ENCODE peak calls at places on chromosomes 5 and 9, in nine cellular contexts. B is endothelial cell of umbilical vein; N is ascending aorta; X is CD8-positive, alpha-beta T cell; T is sigmoid colon; J is foreskin fibroblast; K is upper lobe of right lung; Y is cardiac muscle cell; V is IMR-90. I is an unnamed sample.

GRCh38 chr5:21121213-21121612 is 1133.2 kb upstream of the CDH18 start:
- DNase-seq in B (no peak), N (no peak), X (no peak), T (no peak), J (no peak), K (no peak), Y (peak), V (no peak), I (peak)

GRCh38 chr5:93591323-93591945 is 8.4 kb downstream of the NR2F1 start:
- DNase-seq in B (no peak), N (no peak), X (no peak), T (no peak), J (no peak), K (no peak), Y (no peak), V (no peak), I (no peak)

GRCh38 chr5:143488372-143488771 is 84.9 kb upstream of the NR3C1 start:
- DNase-seq in B (no peak), N (no peak), X (no peak), T (no peak), J (no peak), K (no peak), Y (no peak), V (no peak), I (no peak)

GRCh38 chr9:131402738-131403492 is 9.0 kb downstream of the PRRC2B start:
- DNase-seq in B (peak), N (peak), X (no peak), T (peak), J (peak), K (peak), Y (peak), V (peak), I (peak)

GRCh38 chr9:92650839-92651621 is 18.9 kb downstream of the IPPK start:
- DNase-seq in B (no peak), N (peak), X (no peak), T (peak), J (peak), K (peak), Y (peak), V (peak), I (peak)

GRCh38 chr5:93532370-93532769 is 48.6 kb downstream of the NR2F1-AS1 start:
- DNase-seq in B (peak), N (peak), X (no peak), T (peak), J (peak), K (no peak), Y (peak), V (peak), I (peak)

GRCh38 chr5:23466401-23466886 is 41.0 kb upstream of the PRDM9 start:
- DNase-seq in B (no peak), N (no peak), X (no peak), T (no peak), J (no peak), K (no peak), Y (peak), V (no peak), I (peak)

GRCh38 chr5:154198611-154199230 is 8.2 kb downstream of the GALNT10 start:
- DNase-seq in B (peak), N (no peak), X (no peak), T (no peak), J (peak), K (no peak), Y (peak), V (peak), I (peak)

GRCh38 chr5:41882765-41883164 is 12.5 kb upstream of the OXCT1 start:
- DNase-seq in B (no peak), N (no peak), X (no peak), T (no peak), J (no peak), K (no peak), Y (no peak), V (no peak), I (no peak)

GRCh38 chr9:82168585-82168984 is 180.0 kb downstream of the SPATA31D1 start:
- DNase-seq in B (no peak), N (no peak), X (no peak), T (no peak), J (no peak), K (no peak), Y (no peak), V (peak), I (no peak)

GRCh38 chr9:136882109-136882946 is 4.0 kb upstream of the TRAF2 start:
- DNase-seq in B (peak), N (peak), X (peak), T (peak), J (peak), K (no peak), Y (peak), V (peak), I (no peak)

GRCh38 chr5:133977858-133978257 is 9.4 kb upstream of the C5orf15 start:
- DNase-seq in B (no peak), N (no peak), X (no peak), T (no peak), J (peak), K (no peak), Y (peak), V (peak), I (peak)

GRCh38 chr5:172643392-172643871 is 2.4 kb downstream of the NEURL1B start:
- DNase-seq in B (no peak), N (no peak), X (no peak), T (no peak), J (no peak), K (peak), Y (no peak), V (no peak), I (no peak)

GRCh38 chr9:136526625-136527066 is 19.2 kb downstream of the NOTCH1 start:
- DNase-seq in B (no peak), N (no peak), X (no peak), T (no peak), J (no peak), K (no peak), Y (no peak), V (no peak), I (no peak)

GRCh38 chr5:21919417-21920022 is 933.6 kb downstream of the CDH12 start:
- DNase-seq in B (peak), N (no peak), X (no peak), T (no peak), J (no peak), K (no peak), Y (peak), V (peak), I (peak)

GRCh38 chr5:181215997-181216982 is 6.8 kb upstream of the TRIM41 start:
- DNase-seq in B (no peak), N (no peak), X (peak), T (no peak), J (no peak), K (no peak), Y (no peak), V (no peak), I (no peak)

GRCh38 chr5:71586052-71586940 is 844 bp upstream of the MCCC2 start:
- DNase-seq in B (peak), N (no peak), X (no peak), T (no peak), J (no peak), K (no peak), Y (peak), V (peak), I (no peak)

GRCh38 chr9:14992516-14992915 is 82.3 kb upstream of the FREM1 start:
- DNase-seq in B (peak), N (no peak), X (no peak), T (no peak), J (no peak), K (no peak), Y (no peak), V (no peak), I (no peak)

GRCh38 chr9:23382418-23382817 is 443.6 kb downstream of the ELAVL2 start:
- DNase-seq in B (no peak), N (no peak), X (no peak), T (no peak), J (no peak), K (no peak), Y (no peak), V (no peak), I (no peak)

GRCh38 chr9:801399-802071 is 40.0 kb upstream of the DMRT1 start:
- DNase-seq in B (peak), N (no peak), X (no peak), T (no peak), J (peak), K (no peak), Y (peak), V (peak), I (peak)

GRCh38 chr9:126722252-126722921 is 82.5 kb upstream of the ZBTB43 start:
- DNase-seq in B (peak), N (peak), X (peak), T (peak), J (peak), K (peak), Y (peak), V (no peak), I (no peak)

GRCh38 chr9:126719677-126720435 is 85.0 kb upstream of the ZBTB43 start:
- DNase-seq in B (peak), N (peak), X (peak), T (peak), J (no peak), K (peak), Y (peak), V (peak), I (peak)

GRCh38 chr9:126722922-126723806 is 81.7 kb upstream of the ZBTB43 start:
- DNase-seq in B (no peak), N (no peak), X (peak), T (peak), J (no peak), K (no peak), Y (peak), V (no peak), I (no peak)

GRCh38 chr9:126720661-126721530 is 83.9 kb upstream of the ZBTB43 start:
- DNase-seq in B (no peak), N (no peak), X (peak), T (no peak), J (no peak), K (no peak), Y (no peak), V (no peak), I (no peak)

DNA sequence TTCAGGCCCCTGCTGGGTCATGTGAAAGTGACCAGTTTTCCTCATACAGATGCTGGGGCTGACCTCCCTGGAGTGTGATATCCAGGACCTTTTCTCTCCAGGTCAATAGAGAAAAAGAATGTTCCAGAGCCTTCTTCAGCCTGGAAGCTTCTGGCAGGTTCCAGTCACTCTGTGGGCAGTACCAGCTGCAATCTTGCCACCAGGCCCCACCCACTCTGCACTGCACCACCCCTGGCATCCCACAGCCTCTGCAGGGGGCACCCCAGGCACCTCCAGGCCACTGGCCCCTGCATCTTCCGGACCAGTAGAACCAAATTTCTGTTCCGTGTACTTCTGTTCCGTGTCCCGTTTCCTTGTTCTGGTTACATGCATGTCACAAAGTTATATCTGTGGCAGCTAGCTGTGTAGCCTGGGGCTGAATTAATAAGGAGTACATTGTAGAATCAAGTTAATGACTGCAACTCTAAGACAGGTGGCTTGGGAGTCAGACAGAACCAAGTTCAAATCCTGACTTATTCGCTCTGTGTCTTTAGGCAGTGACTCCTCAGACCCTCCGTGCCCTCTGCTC is 83.2 kb upstream of the ZBTB43 start:
- DNase-seq in B (no peak), N (no peak), X (no peak), T (no peak), J (no peak), K (no peak), Y (no peak), V (no peak), I (no peak)
- H3K4me3 ChIP-seq in B (no peak), N (no peak), X (peak), T (no peak), J (no peak), K (no peak), Y (no peak), V (no peak), I (no peak)

DNA sequence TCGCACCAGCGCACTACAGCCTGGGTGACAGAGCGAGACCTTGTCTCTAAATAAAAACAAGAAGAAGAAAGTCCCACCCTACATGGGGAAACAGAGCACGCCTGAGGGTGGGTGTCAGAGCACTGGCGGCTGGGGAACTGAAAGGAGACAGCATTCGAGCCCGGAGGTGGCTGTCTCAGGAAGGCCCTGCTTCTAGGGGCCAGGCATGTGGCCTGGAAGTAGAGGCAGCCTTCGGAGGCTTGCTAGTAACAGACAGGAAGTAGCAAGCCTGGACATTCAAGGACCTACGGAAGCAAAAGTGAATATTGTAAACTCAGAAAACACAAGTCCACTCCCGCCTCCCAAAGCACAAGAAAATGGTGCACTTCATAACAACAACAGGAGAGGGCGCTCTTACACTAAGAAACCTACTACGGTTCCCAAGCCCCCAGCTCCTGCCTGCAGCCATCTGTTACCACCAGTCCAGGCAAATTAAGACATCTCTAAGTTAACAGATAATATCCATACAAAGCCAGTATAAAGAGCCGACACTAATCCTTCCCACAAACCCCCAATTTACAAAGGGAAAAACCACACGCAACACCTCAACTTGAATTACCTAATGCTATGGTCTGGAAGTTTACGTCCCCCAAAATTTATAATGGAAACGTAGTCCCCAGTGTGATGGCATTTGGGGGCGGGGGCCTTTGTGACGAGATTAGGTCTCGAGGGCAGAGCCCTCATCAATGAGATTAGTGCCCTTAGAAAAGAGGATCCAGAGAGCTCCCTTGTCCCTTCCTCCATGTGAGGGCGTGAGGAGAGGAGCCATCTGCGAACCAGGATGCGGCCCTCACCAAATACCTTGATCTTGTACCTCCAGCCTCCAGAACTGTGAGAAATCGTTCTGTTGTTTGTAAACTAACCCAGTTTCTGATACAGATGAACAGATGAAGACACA is 7.7 kb downstream of the RASGEF1C start:
- DNase-seq in B (peak), N (no peak), X (no peak), T (no peak), J (no peak), K (peak), Y (peak), V (no peak), I (no peak)
- TF ChIP-seq CTCF in B (peak), N (no peak), X (no peak), T (no peak), J (no peak), K (peak), Y (peak), V (peak), I (peak)

GRCh38 chr5:142439208-142439607 is 114.4 kb upstream of the SPRY4 start:
- DNase-seq in B (no peak), N (no peak), X (no peak), T (no peak), J (no peak), K (no peak), Y (peak), V (no peak), I (no peak)

GRCh38 chr5:142434322-142434612 is 109.4 kb upstream of the SPRY4 start:
- DNase-seq in B (no peak), N (no peak), X (no peak), T (no peak), J (no peak), K (no peak), Y (no peak), V (no peak), I (no peak)

GRCh38 chr5:142438573-142438972 is 113.8 kb upstream of the SPRY4 start:
- DNase-seq in B (no peak), N (no peak), X (no peak), T (no peak), J (peak), K (no peak), Y (no peak), V (no peak), I (no peak)

GRCh38 chr5:142435410-142436115 is 110.7 kb upstream of the SPRY4 start:
- DNase-seq in B (no peak), N (no peak), X (peak), T (no peak), J (no peak), K (no peak), Y (no peak), V (no peak), I (no peak)

GRCh38 chr5:142437563-142437962 is 112.7 kb upstream of the SPRY4 start:
- DNase-seq in B (no peak), N (no peak), X (no peak), T (no peak), J (no peak), K (no peak), Y (no peak), V (no peak), I (no peak)
- H3K4me3 ChIP-seq in B (no peak), N (no peak), X (no peak), T (no peak), J (no peak), K (no peak), Y (no peak), V (no peak), I (no peak)

GRCh38 chr9:98056403-98057094 is at the start of gene NANS:
- DNase-seq in B (peak), N (peak), X (peak), T (peak), J (peak), K (peak), Y (peak), V (peak), I (peak)

GRCh38 chr9:98054376-98054951 is 2.1 kb upstream of the NANS start:
- DNase-seq in B (no peak), N (peak), X (no peak), T (no peak), J (no peak), K (no peak), Y (no peak), V (no peak), I (no peak)

GRCh38 chr9:98062161-98062560 is 5.6 kb downstream of the NANS start:
- DNase-seq in B (no peak), N (no peak), X (no peak), T (no peak), J (no peak), K (no peak), Y (no peak), V (no peak), I (no peak)

DNA sequence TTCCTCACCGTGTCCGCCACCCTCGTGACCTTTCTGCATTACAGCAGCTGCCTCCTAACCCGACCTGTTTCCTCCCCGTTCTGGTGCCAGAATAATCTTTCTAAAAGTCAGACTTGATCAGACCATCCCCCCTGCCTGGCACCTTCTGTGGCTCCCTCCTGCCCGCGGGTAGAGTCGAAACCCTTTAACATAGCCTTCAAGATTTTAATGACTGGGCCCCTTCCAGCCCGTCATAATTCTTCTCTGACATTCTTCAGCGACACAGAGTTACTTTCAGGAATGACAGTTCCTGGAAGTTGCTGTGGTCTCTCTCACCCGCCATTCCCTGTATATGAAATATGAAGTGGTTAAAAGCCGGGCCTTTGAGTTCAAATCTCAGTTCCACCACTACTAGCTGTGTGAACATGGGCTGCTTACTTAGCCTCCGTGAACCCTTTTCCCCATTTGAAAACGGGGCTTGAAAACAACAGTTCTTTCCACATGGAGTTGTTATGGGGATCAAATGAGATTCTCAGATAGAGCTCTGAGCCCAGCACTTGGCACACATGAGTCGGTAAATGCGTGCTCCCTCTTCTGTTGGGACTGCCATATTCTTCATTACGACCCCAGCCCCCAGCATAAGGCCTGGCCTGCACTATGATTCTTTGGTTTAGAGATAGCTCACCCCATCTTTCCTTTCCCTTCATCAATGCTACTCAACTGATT is 715 bp downstream of the NANS start:
- DNase-seq in B (peak), N (no peak), X (no peak), T (no peak), J (no peak), K (no peak), Y (peak), V (peak), I (no peak)
- TF ChIP-seq CTCF in B (no peak), N (no peak), X (no peak), T (no peak), J (no peak), K (no peak), Y (no peak), V (no peak), I (no peak)

GRCh38 chr9:110148384-110148783 is 59.6 kb downstream of the C9orf152 start:
- DNase-seq in B (no peak), N (no peak), X (no peak), T (no peak), J (no peak), K (no peak), Y (no peak), V (peak), I (no peak)
- H3K4me3 ChIP-seq in B (no peak), N (no peak), X (peak), T (no peak), J (no peak), K (peak), Y (no peak), V (no peak), I (no peak)

DNA sequence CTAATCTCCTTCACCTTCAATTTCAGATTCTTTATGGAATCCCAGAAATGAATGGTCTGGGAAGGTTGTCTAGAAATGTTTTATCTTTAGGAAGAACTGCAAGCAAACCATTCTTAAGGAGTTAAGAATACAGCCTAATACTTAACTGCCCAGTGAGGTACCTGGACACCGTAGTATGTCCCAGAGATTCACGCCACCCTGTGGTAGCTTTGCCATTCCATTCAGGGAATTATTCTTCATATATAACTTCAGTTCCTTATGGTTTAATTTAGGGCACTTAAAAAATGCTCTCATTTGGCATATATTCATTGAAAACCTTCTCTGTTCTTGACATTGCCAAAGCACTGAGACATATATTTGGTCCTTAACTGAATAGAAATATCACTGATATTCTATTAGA is 49.7 kb downstream of the ACTBL2 start:
- DNase-seq in B (peak), N (no peak), X (no peak), T (no peak), J (no peak), K (no peak), Y (peak), V (no peak), I (no peak)
- TF ChIP-seq CTCF in B (no peak), N (no peak), X (no peak), T (no peak), J (no peak), K (peak), Y (peak), V (no peak), I (no peak)

I was measured in astrocyte of the cerebellum.